ENCODE peak calls at places on chromosomes 12 and 14, in five cellular contexts. X is tibial artery, N is K562, W is Peyer's patch, C is HCT116. V is an unnamed sample.

GRCh38 chr14:88521818-88522217 is 33.0 kb downstream of the PTPN21 start:
- DNase-seq in X (no peak), N (no peak), W (no peak), C (no peak), V (no peak)

GRCh38 chr14:32980887-32981501 is 42.3 kb downstream of the NPAS3 start:
- DNase-seq in X (no peak), N (no peak), W (no peak), C (no peak), V (no peak)

GRCh38 chr12:104064842-104065441 is 611 bp downstream of the HCFC2 start:
- DNase-seq in X (peak; percentile 23), N (peak; percentile 35), W (no peak), C (no peak), V (peak; percentile 31)

GRCh38 chr12:10252201-10252600 is 39.5 kb downstream of the GABARAPL1 start:
- DNase-seq in X (no peak), N (no peak), W (no peak), C (no peak), V (no peak)

GRCh38 chr12:91396296-91396695 is 213.7 kb upstream of the DCN start:
- DNase-seq in X (no peak), N (no peak), W (no peak), C (no peak), V (no peak)

GRCh38 chr12:68080577-68080976 is 79.0 kb downstream of the IFNG start:
- DNase-seq in X (no peak), N (no peak), W (no peak), C (no peak), V (no peak)

GRCh38 chr14:50055461-50056228 is 60.7 kb downstream of the VCPKMT start:
- DNase-seq in X (peak; percentile 40), N (no peak), W (no peak), C (no peak), V (no peak)

GRCh38 chr12:55746913-55747231 is 4.0 kb downstream of the GDF11 start:
- DNase-seq in X (no peak), N (no peak), W (no peak), C (no peak), V (no peak)

GRCh38 chr14:61516125-61516740 is 179.1 kb upstream of the HIF1A start:
- DNase-seq in X (no peak), N (no peak), W (no peak), C (no peak), V (no peak)

GRCh38 chr12:83893101-83893500 is 1019.5 kb downstream of the SLC6A15 start:
- DNase-seq in X (no peak), N (no peak), W (no peak), C (no peak), V (no peak)

GRCh38 chr12:120846721-120847120 is 57.4 kb downstream of the SPPL3 start:
- DNase-seq in X (no peak), N (no peak), W (no peak), C (no peak), V (no peak)

GRCh38 chr12:93591137-93591868 is 18.8 kb downstream of the SOCS2 start:
- DNase-seq in X (peak; percentile 83), N (peak; percentile 78), W (peak; percentile 71), C (peak; percentile 64), V (peak; percentile 63)

GRCh38 chr12:111581434-111582132 is 17.5 kb downstream of the ATXN2 start:
- DNase-seq in X (no peak), N (no peak), W (no peak), C (no peak), V (no peak)

GRCh38 chr12:79691299-79692248 is 810 bp upstream of the PAWR start:
- DNase-seq in X (no peak), N (no peak), W (no peak), C (no peak), V (peak; percentile 35)

GRCh38 chr12:120252071-120252906 is 13.2 kb downstream of the PXN start:
- DNase-seq in X (no peak), N (no peak), W (peak; percentile 56), C (no peak), V (no peak)

GRCh38 chr14:45085004-45085403 is 1.1 kb downstream of the PRPF39 start:
- DNase-seq in X (no peak), N (no peak), W (no peak), C (no peak), V (no peak)

GRCh38 chr14:101336203-101336602 is 225.1 kb upstream of the DIO3 start:
- DNase-seq in X (no peak), N (no peak), W (no peak), C (no peak), V (no peak)

DNA sequence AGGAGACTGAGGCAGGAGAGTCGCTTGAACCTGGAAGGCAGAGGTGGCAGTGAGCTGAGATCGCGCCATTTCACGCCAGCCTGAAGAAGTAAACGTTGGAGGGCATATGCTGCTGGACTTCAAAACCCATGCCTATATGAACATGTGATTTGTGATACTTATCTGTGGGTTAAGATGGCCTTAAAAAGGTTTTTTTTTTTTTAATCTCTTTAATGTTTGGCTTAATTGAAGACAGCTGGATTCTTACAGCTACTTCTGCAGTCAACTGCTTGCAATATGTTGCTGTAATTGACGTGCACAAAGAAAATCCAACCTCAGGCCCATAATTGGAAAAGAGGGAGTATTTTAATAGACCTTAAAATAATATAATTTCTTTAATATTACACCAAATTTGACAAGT is 1.5 kb upstream of the B3GNT4 start:
- DNase-seq in X (no peak), N (no peak), W (no peak), C (no peak), V (no peak)
- H3K27me3 ChIP-seq in X (peaks cover 2% of the 10 kb centered on the region), N (no peaks in the 10 kb centered on the region), W (no peaks in the 10 kb centered on the region), C (no peaks in the 10 kb centered on the region), V (peaks cover 22% of the 10 kb centered on the region)

DNA sequence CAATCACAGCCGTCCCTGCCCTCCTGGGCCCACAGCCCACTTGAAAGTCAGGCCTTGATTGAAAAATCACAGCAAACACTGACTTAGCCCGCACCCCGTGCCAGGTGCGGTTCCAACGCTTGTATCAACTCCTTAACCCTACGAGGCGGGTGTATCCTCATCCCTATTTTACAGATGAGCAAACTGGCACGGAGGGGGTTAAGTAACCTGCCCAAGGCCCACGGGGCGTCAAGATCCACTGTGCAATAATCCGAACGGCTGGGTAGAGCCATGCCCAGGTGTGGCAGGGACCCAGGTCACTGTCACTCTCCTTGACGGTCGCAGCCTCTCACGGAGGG is 583 bp downstream of the DNAH10 start:
- DNase-seq in X (no peak), N (no peak), W (no peak), C (no peak), V (peak; percentile 33)
- H3K4me3 ChIP-seq in X (peak overlapping the region; percentile 50), N (no peak overlapping the region), W (peak overlapping the region; percentile 38), C (no peak overlapping the region), V (peak overlapping the region; percentile 58)

GRCh38 chr14:78195431-78195830 is 25.3 kb downstream of the NRXN3 start:
- DNase-seq in X (no peak), N (no peak), W (no peak), C (no peak), V (no peak)

GRCh38 chr14:78197088-78197487 is 26.9 kb downstream of the NRXN3 start:
- DNase-seq in X (no peak), N (no peak), W (no peak), C (no peak), V (no peak)

GRCh38 chr14:78202178-78202577 is 32.0 kb downstream of the NRXN3 start:
- DNase-seq in X (no peak), N (no peak), W (no peak), C (no peak), V (no peak)

DNA sequence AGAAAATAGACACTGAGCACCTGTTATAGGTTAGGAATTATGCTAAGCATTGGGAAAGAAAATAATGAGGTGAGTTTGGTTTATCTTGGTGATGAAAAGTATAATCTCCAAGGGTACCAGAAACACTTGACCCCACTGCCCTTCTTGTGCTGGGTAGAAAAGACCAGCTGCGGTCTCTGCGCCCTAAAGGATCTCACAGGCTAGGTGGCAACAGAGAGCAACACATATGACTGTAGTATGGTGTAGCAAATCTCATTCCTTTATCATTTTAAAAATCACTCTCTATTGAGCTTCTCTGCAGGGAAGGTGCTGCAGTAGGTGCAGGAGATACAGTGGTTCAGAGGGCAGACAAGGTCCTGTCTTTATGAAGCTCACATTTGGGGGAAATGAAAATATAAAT is 26.1 kb downstream of the NRXN3 start:
- DNase-seq in X (no peak), N (no peak), W (no peak), C (no peak), V (no peak)
- H3K27me3 ChIP-seq in X (no peaks in the 10 kb centered on the region), N (no peaks in the 10 kb centered on the region), W (no peaks in the 10 kb centered on the region), C (peaks cover 13% of the 10 kb centered on the region), V (no peaks in the 10 kb centered on the region)

GRCh38 chr12:52307836-52308806 is 13.1 kb downstream of the KRT83 start:
- DNase-seq in X (peak; percentile 55), N (no peak), W (no peak), C (peak; percentile 24), V (peak; percentile 45)
- H3K4me3 ChIP-seq in X (peak overlapping the region; percentile 59), N (no peak overlapping the region), W (no peak overlapping the region), C (peak overlapping the region; percentile 58), V (peak overlapping the region; percentile 29)

GRCh38 chr12:128367961-128368360 is 101.0 kb downstream of the TMEM132C start:
- DNase-seq in X (no peak), N (no peak), W (no peak), C (no peak), V (no peak)
- H3K27me3 ChIP-seq in X (no peaks in the 10 kb centered on the region), N (peaks cover 6% of the 10 kb centered on the region), W (no peaks in the 10 kb centered on the region), C (no peaks in the 10 kb centered on the region), V (no peaks in the 10 kb centered on the region)